ENCODE peak calls at places on chromosomes 4 and X, in four cellular contexts. V is DMS153, Q is RPMI7951, P is HCT116. N is an unnamed sample.

GRCh38 chrX:97685753-97686152 is 802.0 kb downstream of the RPA4 start:
- DNase-seq in P (peak), Q (peak), V (no peak), N (peak)

GRCh38 chr4:33628296-33628695 is 2616.0 kb downstream of the ARAP2 start:
- DNase-seq in P (no peak), Q (no peak), V (no peak), N (no peak)

GRCh38 chr4:10031663-10032590 is 10.6 kb upstream of the SLC2A9 start:
- DNase-seq in V (no peak), P (no peak), Q (no peak), N (no peak)

GRCh38 chr4:69049860-69050259 is 46.4 kb upstream of the UGT2B7 start:
- DNase-seq in V (no peak), P (no peak), Q (no peak), N (no peak)

GRCh38 chrX:134908235-134908834 is 82.5 kb upstream of the SMIM10 start:
- DNase-seq in P (no peak), V (no peak), Q (no peak), N (no peak)

GRCh38 chr4:159446266-159446976 is 343.5 kb downstream of the RAPGEF2 start:
- DNase-seq in P (peak), V (peak), Q (peak), N (peak)

GRCh38 chrX:17376381-17377046 is 1.5 kb downstream of the NHS start:
- DNase-seq in V (no peak), P (no peak), Q (no peak), N (peak)

GRCh38 chrX:9604908-9605306 is 140.0 kb downstream of the TBL1X start:
- DNase-seq in Q (no peak), P (no peak), V (no peak), N (no peak)

GRCh38 chr4:34766935-34767859 is 1477.1 kb downstream of the ARAP2 start:
- DNase-seq in V (no peak), P (no peak), Q (no peak), N (no peak)

GRCh38 chr4:14254252-14254651 is 626.7 kb upstream of the BOD1L1 start:
- DNase-seq in Q (peak), V (no peak), P (no peak), N (no peak)

GRCh38 chr4:85243857-85244256 is 231.1 kb upstream of the ARHGAP24 start:
- DNase-seq in Q (no peak), P (no peak), V (no peak), N (peak)

GRCh38 chr4:42594880-42595279 is 62.0 kb downstream of the ATP8A1 start:
- DNase-seq in V (no peak), P (no peak), Q (no peak), N (no peak)

GRCh38 chr4:1990348-1990645 is 18.5 kb downstream of the NELFA start:
- DNase-seq in P (no peak), V (no peak), Q (no peak), N (no peak)

GRCh38 chrX:66200855-66201795 is 37.1 kb downstream of the HEPH start:
- DNase-seq in Q (peak), P (no peak), V (no peak), N (no peak)

GRCh38 chr4:85603437-85604336 is 128.7 kb downstream of the ARHGAP24 start:
- DNase-seq in V (peak), P (no peak), Q (no peak), N (peak)

GRCh38 chrX:154695913-154696312 is 42.5 kb upstream of the CTAG2 start:
- DNase-seq in Q (no peak), V (no peak), P (no peak), N (no peak)

GRCh38 chrX:152819732-152820131 is 10.8 kb downstream of the CETN2 start:
- DNase-seq in P (no peak), Q (peak), V (no peak), N (no peak)

GRCh38 chr4:162841769-162842168 is 324.9 kb downstream of the NAF1 start:
- DNase-seq in P (no peak), V (no peak), Q (no peak), N (no peak)

GRCh38 chrX:41923925-41924693 is 755 bp upstream of the CASK start:
- DNase-seq in Q (peak), V (peak), P (peak), N (peak)

GRCh38 chr4:77385124-77385969 is 220.3 kb upstream of the CXCL13 start:
- DNase-seq in V (peak), Q (peak), P (peak), N (peak)

GRCh38 chr4:119118397-119118796 is 17.2 kb upstream of the MYOZ2 start:
- DNase-seq in Q (peak), V (no peak), P (no peak), N (no peak)

GRCh38 chr4:48635310-48635709 is 144.8 kb downstream of the FRYL start:
- DNase-seq in V (no peak), Q (peak), P (peak), N (no peak)

GRCh38 chrX:23952984-23953907 is 45.4 kb downstream of the CXorf58 start:
- DNase-seq in P (no peak), V (no peak), Q (peak), N (no peak)

GRCh38 chrX:153765138-153766079 is 1.4 kb downstream of the PLXNB3 start:
- DNase-seq in Q (peak), V (no peak), P (no peak), N (no peak)

GRCh38 chr4:73499996-73500765 is 18.6 kb downstream of the AFM start:
- DNase-seq in Q (peak), V (peak), P (no peak), N (peak)

GRCh38 chr4:71009796-71010588 is 16.5 kb downstream of the DCK start:
- DNase-seq in P (peak), V (peak), Q (peak), N (peak)

GRCh38 chrX:30955687-30956086 is 66.6 kb upstream of the TAB3 start:
- DNase-seq in V (no peak), Q (no peak), P (no peak), N (no peak)

GRCh38 chr4:4866833-4867744 is 7.6 kb downstream of the MSX1 start:
- DNase-seq in V (no peak), Q (no peak), P (no peak), N (no peak)

GRCh38 chr4:120682981-120683380 is 239.5 kb downstream of the PRDM5 start:
- DNase-seq in P (no peak), Q (peak), V (no peak), N (no peak)

GRCh38 chr4:182862166-182862875 is 54.9 kb downstream of the DCTD start:
- DNase-seq in V (peak), P (no peak), Q (no peak), N (peak)

GRCh38 chrX:102514536-102514935 is 2.0 kb downstream of the TMSB15A start:
- DNase-seq in P (no peak), Q (no peak), V (no peak), N (no peak)